ENCODE peak calls at places on chromosomes 11 and 22, in seven cellular contexts. R is GM23248, I is PC-9, J is HCT116, C is MM.1S, B is OCI-LY7, A is hepatocyte. O is an unnamed sample.
A peak's percentile ranks its signal among the peaks of the same experiment; 100 is the strongest.

GRCh38 chr11:88280673-88281316 is 56.7 kb downstream of the CTSC start:
- DNase-seq in R (peak; percentile 44), I (no peak), J (no peak), C (no peak), B (no peak), A (no peak), O (no peak)

GRCh38 chr11:90639687-90640086 is 416.8 kb upstream of the CHORDC1 start:
- DNase-seq in R (no peak), I (no peak), J (no peak), C (no peak), B (no peak), A (peak; percentile 46), O (peak; percentile 46)

GRCh38 chr11:122204206-122204605 is 88.2 kb upstream of the BLID start:
- DNase-seq in R (peak; percentile 59), I (no peak), J (no peak), C (no peak), B (no peak), A (no peak), O (no peak)

GRCh38 chr11:58658553-58659080 is 36.2 kb downstream of the CNTF start:
- DNase-seq in R (no peak), I (no peak), J (no peak), C (no peak), B (no peak), A (no peak), O (no peak)

GRCh38 chr11:18457435-18457834 is 1.8 kb downstream of the LDHAL6A start:
- DNase-seq in R (no peak), I (peak; percentile 48), J (peak; percentile 32), C (no peak), B (no peak), A (peak; percentile 55), O (no peak)

GRCh38 chr11:12680246-12680939 is 6.2 kb downstream of the TEAD1 start:
- DNase-seq in R (peak; percentile 96), I (peak; percentile 72), J (no peak), C (peak; percentile 76), B (no peak), A (peak; percentile 90), O (no peak)

GRCh38 chr11:73233704-73234402 is 15.8 kb downstream of the P2RY2 start:
- DNase-seq in R (no peak), I (no peak), J (no peak), C (no peak), B (no peak), A (no peak), O (no peak)

GRCh38 chr11:134261626-134262488 is 8.5 kb downstream of the ACAD8 start:
- DNase-seq in R (peak; percentile 49), I (peak; percentile 9), J (peak; percentile 6), C (peak; percentile 26), B (peak; percentile 44), A (peak; percentile 42), O (peak; percentile 52)

GRCh38 chr22:50656122-50657070 is 16.2 kb upstream of the SHANK3 start:
- DNase-seq in R (peak; percentile 72), I (peak; percentile 64), J (no peak), C (no peak), B (no peak), A (no peak), O (no peak)

GRCh38 chr11:77003954-77004353 is 30.2 kb upstream of the B3GNT6 start:
- DNase-seq in R (peak; percentile 3), I (no peak), J (no peak), C (no peak), B (no peak), A (no peak), O (no peak)

GRCh38 chr22:45292675-45293402 is 8.1 kb downstream of the UPK3A start:
- DNase-seq in R (no peak), I (no peak), J (no peak), C (no peak), B (no peak), A (no peak), O (no peak)

GRCh38 chr22:20013382-20013871 is 3.2 kb downstream of the ARVCF start:
- DNase-seq in R (peak; percentile 48), I (no peak), J (no peak), C (no peak), B (peak; percentile 36), A (peak; percentile 81), O (peak; percentile 74)

GRCh38 chr11:110755961-110756360 is 43.7 kb upstream of the ARHGAP20 start:
- DNase-seq in R (no peak), I (no peak), J (no peak), C (no peak), B (no peak), A (no peak), O (no peak)

GRCh38 chr11:68890490-68891231 is 13.0 kb downstream of the MRPL21 start:
- DNase-seq in R (peak; percentile 81), I (no peak), J (no peak), C (no peak), B (no peak), A (peak; percentile 31), O (no peak)

GRCh38 chr11:116951762-116952161 is 114.3 kb upstream of the APOA1 start:
- DNase-seq in R (no peak), I (no peak), J (no peak), C (no peak), B (no peak), A (no peak), O (no peak)

GRCh38 chr11:116948375-116948774 is 111.0 kb upstream of the APOA1 start:
- DNase-seq in R (peak; percentile 39), I (peak; percentile 37), J (peak; percentile 42), C (no peak), B (no peak), A (no peak), O (no peak)

GRCh38 chr11:116950210-116950609 is 112.8 kb upstream of the APOA1 start:
- DNase-seq in R (no peak), I (no peak), J (no peak), C (no peak), B (no peak), A (no peak), O (no peak)

GRCh38 chr11:116946414-116946813 is 109.0 kb upstream of the APOA1 start:
- DNase-seq in R (no peak), I (no peak), J (no peak), C (no peak), B (no peak), A (no peak), O (no peak)
- H3K4me2 ChIP-seq in R (no peak overlapping the region), I (no peak overlapping the region), J (no peak overlapping the region), C (no peak overlapping the region), B (no peak overlapping the region), A (no peak overlapping the region), O (no peak overlapping the region)

GRCh38 chr22:43500792-43501785 is 89.3 kb downstream of the MPPED1 start:
- DNase-seq in R (no peak), I (no peak), J (no peak), C (no peak), B (no peak), A (no peak), O (no peak)
- H3K9me3 ChIP-seq in R (no peaks in the 10 kb centered on the region), I (no peaks in the 10 kb centered on the region), J (no peaks in the 10 kb centered on the region), C (no peaks in the 10 kb centered on the region), B (no peaks in the 10 kb centered on the region), A (no peaks in the 10 kb centered on the region), O (peaks cover 8% of the 10 kb centered on the region)

GRCh38 chr11:132898021-132898420 is 634.3 kb downstream of the OPCML start:
- DNase-seq in R (no peak), I (no peak), J (no peak), C (no peak), B (no peak), A (no peak), O (no peak)
- H3K9me2 ChIP-seq in R (no peaks in the 10 kb centered on the region), I (no peaks in the 10 kb centered on the region), J (no peaks in the 10 kb centered on the region), C (no peaks in the 10 kb centered on the region), B (no peaks in the 10 kb centered on the region), A (no peaks in the 10 kb centered on the region), O (no peaks in the 10 kb centered on the region)

DNA sequence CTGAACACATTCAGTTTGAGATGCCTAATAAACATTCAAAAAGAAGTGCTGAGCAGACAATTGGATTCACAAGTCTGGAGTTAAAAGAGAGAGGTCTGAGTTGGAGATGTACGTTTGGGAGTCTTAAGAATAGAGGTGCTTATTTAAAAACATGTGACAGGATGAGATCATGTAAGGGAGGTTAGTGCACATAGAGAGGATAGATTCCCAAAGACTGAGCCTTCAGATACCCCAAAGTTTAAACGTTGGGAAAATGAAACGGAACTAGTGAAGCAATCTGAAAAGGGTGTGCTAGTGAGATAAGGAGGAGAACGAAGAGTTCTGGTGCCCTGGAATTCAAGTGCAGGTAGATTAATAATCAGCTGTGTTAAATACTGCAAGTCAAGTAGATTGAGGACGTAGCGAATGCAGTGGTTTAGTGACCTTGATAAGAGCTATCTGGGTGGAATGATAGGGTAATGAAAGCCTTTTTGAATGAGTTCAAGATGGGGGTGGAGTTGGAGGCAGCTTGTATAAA is 63.7 kb downstream of the HIPK3 start:
- DNase-seq in R (no peak), I (no peak), J (no peak), C (no peak), B (no peak), A (peak; percentile 11), O (no peak)
- H3K4me2 ChIP-seq in R (no peak overlapping the region), I (no peak overlapping the region), J (no peak overlapping the region), C (peak overlapping the region; percentile 54), B (no peak overlapping the region), A (peak overlapping the region; percentile 58), O (peak overlapping the region; percentile 42)

DNA sequence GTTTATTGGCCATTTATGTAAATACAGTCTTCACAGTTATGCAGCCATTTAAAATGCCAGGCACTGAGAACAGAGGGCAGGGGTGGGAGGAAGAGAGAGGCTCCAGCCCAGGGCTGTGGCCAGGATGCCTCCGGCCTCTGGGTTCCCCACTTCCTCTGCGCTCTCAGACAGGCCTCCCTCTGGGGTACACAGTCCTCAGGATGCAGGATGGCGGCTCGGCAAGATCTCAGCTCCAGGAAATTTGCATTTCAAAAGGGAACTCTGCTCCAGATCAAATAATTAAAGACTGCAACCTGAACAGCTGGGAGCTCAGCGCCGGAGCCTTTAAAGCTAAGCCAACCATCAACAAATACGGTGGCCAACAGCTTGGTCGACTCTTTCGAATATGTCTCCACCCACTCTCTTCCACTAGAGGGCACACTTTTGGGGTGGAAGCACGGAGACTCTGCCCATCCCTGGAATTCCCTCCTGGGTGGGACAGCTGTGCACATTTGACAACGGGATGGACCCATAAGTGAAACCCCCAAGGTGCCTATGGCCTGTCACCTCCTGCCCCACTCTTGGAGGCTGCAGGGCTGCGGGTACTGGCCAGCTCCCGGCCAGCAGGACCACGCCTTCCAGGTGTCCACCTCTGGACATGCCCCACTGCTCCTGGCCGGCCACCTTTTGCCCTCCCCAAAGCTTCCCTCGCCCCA is 1044.7 kb downstream of the BRD1 start:
- DNase-seq in R (no peak), I (no peak), J (peak; percentile 7), C (no peak), B (peak; percentile 24), A (no peak), O (peak; percentile 53)
- H3K9me3 ChIP-seq in R (no peaks in the 10 kb centered on the region), I (no peaks in the 10 kb centered on the region), J (no peaks in the 10 kb centered on the region), C (no peaks in the 10 kb centered on the region), B (peaks cover under 1% of the 10 kb centered on the region), A (no peaks in the 10 kb centered on the region), O (no peaks in the 10 kb centered on the region)

GRCh38 chr11:132898676-132899075 is 633.6 kb downstream of the OPCML start:
- DNase-seq in R (no peak), I (no peak), J (no peak), C (no peak), B (no peak), A (no peak), O (no peak)
- H3K9me2 ChIP-seq in R (no peaks in the 10 kb centered on the region), I (no peaks in the 10 kb centered on the region), J (no peaks in the 10 kb centered on the region), C (no peaks in the 10 kb centered on the region), B (no peaks in the 10 kb centered on the region), A (no peaks in the 10 kb centered on the region), O (no peaks in the 10 kb centered on the region)

GRCh38 chr11:70816156-70816678 is 417.9 kb downstream of the CTTN start:
- DNase-seq in R (no peak), I (no peak), J (no peak), C (no peak), B (no peak), A (no peak), O (no peak)
- H3K4me2 ChIP-seq in R (no peak overlapping the region), I (no peak overlapping the region), J (no peak overlapping the region), C (no peak overlapping the region), B (no peak overlapping the region), A (no peak overlapping the region), O (no peak overlapping the region)

GRCh38 chr22:11628651-11629511 is 3899.1 kb upstream of the OR11H1 start:
- DNase-seq in R (no peak), I (no peak), J (no peak), C (no peak), B (no peak), A (no peak), O (no peak)
- H3K9me3 ChIP-seq in R (no peaks in the 10 kb centered on the region), I (no peaks in the 10 kb centered on the region), J (peaks cover 36% of the 10 kb centered on the region), C (no peaks in the 10 kb centered on the region), B (peaks cover 14% of the 10 kb centered on the region), A (peaks cover 9% of the 10 kb centered on the region), O (peaks cover 42% of the 10 kb centered on the region)